ENCODE peak calls at places on chromosomes 16 and 17, in nine cellular contexts. One of them, this sample, is unnamed.

GRCh38 chr16:29818082-29818481 is 2.1 kb downstream of the PAGR1 start:
- DNase-seq in lower leg skin: no peak
- DNase-seq in GM23338: no peak
- DNase-seq in colonic mucosa: no peak
- DNase-seq in cardiac fibroblast: no peak
- DNase-seq in body of pancreas: no peak
- DNase-seq in ovary: no peak
- DNase-seq in AG04450: no peak
- DNase-seq in left ventricle myocardium inferior: no peak
- DNase-seq in this sample: no peak

GRCh38 chr17:40486513-40487370 is 14.7 kb downstream of the TNS4 start:
- DNase-seq in colonic mucosa: no peak
- DNase-seq in left ventricle myocardium inferior: no peak
- DNase-seq in body of pancreas: no peak
- DNase-seq in ovary: no peak
- DNase-seq in lower leg skin: no peak
- DNase-seq in AG04450: peak; percentile 63
- DNase-seq in GM23338: no peak
- DNase-seq in cardiac fibroblast: peak; percentile 94
- DNase-seq in this sample: peak; percentile 77

GRCh38 chr17:37360632-37361031 is 15.2 kb upstream of the C17orf78 start:
- DNase-seq in left ventricle myocardium inferior: no peak
- DNase-seq in ovary: no peak
- DNase-seq in colonic mucosa: no peak
- DNase-seq in AG04450: no peak
- DNase-seq in body of pancreas: no peak
- DNase-seq in GM23338: no peak
- DNase-seq in cardiac fibroblast: peak; percentile 48
- DNase-seq in lower leg skin: no peak
- DNase-seq in this sample: no peak

GRCh38 chr17:44084131-44084538 is 13.6 kb downstream of the G6PC3 start:
- DNase-seq in GM23338: peak; percentile 86
- DNase-seq in cardiac fibroblast: no peak
- DNase-seq in colonic mucosa: peak; percentile 41
- DNase-seq in body of pancreas: no peak
- DNase-seq in left ventricle myocardium inferior: no peak
- DNase-seq in AG04450: no peak
- DNase-seq in ovary: no peak
- DNase-seq in lower leg skin: no peak
- DNase-seq in this sample: no peak

GRCh38 chr17:59751955-59752413 is 44.5 kb downstream of the VMP1 start:
- DNase-seq in AG04450: no peak
- DNase-seq in left ventricle myocardium inferior: no peak
- DNase-seq in lower leg skin: no peak
- DNase-seq in ovary: no peak
- DNase-seq in GM23338: no peak
- DNase-seq in colonic mucosa: no peak
- DNase-seq in cardiac fibroblast: no peak
- DNase-seq in body of pancreas: no peak
- DNase-seq in this sample: no peak

GRCh38 chr17:63464691-63465090 is 12.2 kb upstream of the ACE start:
- DNase-seq in colonic mucosa: no peak
- DNase-seq in left ventricle myocardium inferior: no peak
- DNase-seq in lower leg skin: no peak
- DNase-seq in body of pancreas: no peak
- DNase-seq in ovary: no peak
- DNase-seq in cardiac fibroblast: no peak
- DNase-seq in AG04450: no peak
- DNase-seq in GM23338: no peak
- DNase-seq in this sample: no peak

GRCh38 chr16:3157229-3158013 is 22.6 kb downstream of the ZNF213 start:
- DNase-seq in lower leg skin: peak; percentile 72
- DNase-seq in AG04450: peak; percentile 89
- DNase-seq in cardiac fibroblast: peak; percentile 93
- DNase-seq in body of pancreas: peak; percentile 73
- DNase-seq in GM23338: peak; percentile 92
- DNase-seq in left ventricle myocardium inferior: peak; percentile 55
- DNase-seq in ovary: peak; percentile 70
- DNase-seq in colonic mucosa: peak; percentile 84
- DNase-seq in this sample: peak; percentile 63

GRCh38 chr16:24538756-24539294 is 541 bp upstream of the RBBP6 start:
- DNase-seq in body of pancreas: no peak
- DNase-seq in GM23338: no peak
- DNase-seq in lower leg skin: no peak
- DNase-seq in colonic mucosa: no peak
- DNase-seq in AG04450: no peak
- DNase-seq in cardiac fibroblast: no peak
- DNase-seq in left ventricle myocardium inferior: no peak
- DNase-seq in ovary: no peak
- DNase-seq in this sample: peak; percentile 20

GRCh38 chr17:42361781-42362186 is 26.5 kb downstream of the STAT3 start:
- DNase-seq in colonic mucosa: peak; percentile 61
- DNase-seq in ovary: no peak
- DNase-seq in GM23338: no peak
- DNase-seq in lower leg skin: no peak
- DNase-seq in left ventricle myocardium inferior: no peak
- DNase-seq in cardiac fibroblast: no peak
- DNase-seq in AG04450: no peak
- DNase-seq in body of pancreas: no peak
- DNase-seq in this sample: no peak

GRCh38 chr17:2170023-2170422 is 115.1 kb downstream of the HIC1 start:
- DNase-seq in body of pancreas: no peak
- DNase-seq in ovary: no peak
- DNase-seq in AG04450: no peak
- DNase-seq in cardiac fibroblast: no peak
- DNase-seq in GM23338: peak; percentile 81
- DNase-seq in lower leg skin: no peak
- DNase-seq in left ventricle myocardium inferior: no peak
- DNase-seq in colonic mucosa: no peak
- DNase-seq in this sample: no peak

GRCh38 chr17:83149761-83150251 is 70.4 kb downstream of the METRNL start:
- DNase-seq in GM23338: no peak
- DNase-seq in left ventricle myocardium inferior: no peak
- DNase-seq in body of pancreas: peak; percentile 4
- DNase-seq in colonic mucosa: no peak
- DNase-seq in lower leg skin: peak; percentile 12
- DNase-seq in AG04450: no peak
- DNase-seq in cardiac fibroblast: no peak
- DNase-seq in ovary: no peak
- DNase-seq in this sample: no peak

GRCh38 chr16:67653131-67654068 is 6.7 kb downstream of the ACD start:
- DNase-seq in GM23338: no peak
- DNase-seq in AG04450: no peak
- DNase-seq in ovary: no peak
- DNase-seq in cardiac fibroblast: no peak
- DNase-seq in left ventricle myocardium inferior: no peak
- DNase-seq in body of pancreas: no peak
- DNase-seq in lower leg skin: no peak
- DNase-seq in colonic mucosa: no peak
- DNase-seq in this sample: no peak

GRCh38 chr17:20123209-20123608 is 114.0 kb downstream of the SPECC1 start:
- DNase-seq in colonic mucosa: no peak
- DNase-seq in cardiac fibroblast: no peak
- DNase-seq in body of pancreas: no peak
- DNase-seq in GM23338: no peak
- DNase-seq in lower leg skin: no peak
- DNase-seq in ovary: no peak
- DNase-seq in left ventricle myocardium inferior: no peak
- DNase-seq in AG04450: no peak
- DNase-seq in this sample: no peak

GRCh38 chr16:14289692-14290340 is 218.7 kb downstream of the MRTFB start:
- DNase-seq in cardiac fibroblast: no peak
- DNase-seq in colonic mucosa: no peak
- DNase-seq in body of pancreas: no peak
- DNase-seq in lower leg skin: no peak
- DNase-seq in AG04450: no peak
- DNase-seq in GM23338: peak; percentile 86
- DNase-seq in ovary: no peak
- DNase-seq in left ventricle myocardium inferior: no peak
- DNase-seq in this sample: no peak

GRCh38 chr17:77602883-77603640 is 355.4 kb upstream of the TNRC6C start:
- DNase-seq in body of pancreas: no peak
- DNase-seq in cardiac fibroblast: no peak
- DNase-seq in ovary: no peak
- DNase-seq in left ventricle myocardium inferior: no peak
- DNase-seq in colonic mucosa: no peak
- DNase-seq in lower leg skin: no peak
- DNase-seq in GM23338: no peak
- DNase-seq in AG04450: no peak
- DNase-seq in this sample: no peak
- H3K4me3 ChIP-seq in body of pancreas: no peak overlapping the region
- H3K4me3 ChIP-seq in cardiac fibroblast: no peak overlapping the region
- H3K4me3 ChIP-seq in ovary: no peak overlapping the region
- H3K4me3 ChIP-seq in left ventricle myocardium inferior: no peak overlapping the region
- H3K4me3 ChIP-seq in colonic mucosa: no peak overlapping the region
- H3K4me3 ChIP-seq in lower leg skin: no peak overlapping the region
- H3K4me3 ChIP-seq in GM23338: no peak overlapping the region
- H3K4me3 ChIP-seq in AG04450: no peak overlapping the region
- H3K4me3 ChIP-seq in this sample: no peak overlapping the region

GRCh38 chr16:2034695-2035430 is 8.2 kb downstream of the NHERF2 start:
- DNase-seq in ovary: no peak
- DNase-seq in body of pancreas: no peak
- DNase-seq in lower leg skin: no peak
- DNase-seq in colonic mucosa: no peak
- DNase-seq in GM23338: no peak
- DNase-seq in AG04450: no peak
- DNase-seq in left ventricle myocardium inferior: no peak
- DNase-seq in cardiac fibroblast: no peak
- DNase-seq in this sample: no peak
- H3K4me3 ChIP-seq in ovary: no peak overlapping the region
- H3K4me3 ChIP-seq in body of pancreas: no peak overlapping the region
- H3K4me3 ChIP-seq in lower leg skin: no peak overlapping the region
- H3K4me3 ChIP-seq in colonic mucosa: peak overlapping the region; percentile 1
- H3K4me3 ChIP-seq in GM23338: no peak overlapping the region
- H3K4me3 ChIP-seq in AG04450: no peak overlapping the region
- H3K4me3 ChIP-seq in left ventricle myocardium inferior: peak overlapping the region; percentile 72
- H3K4me3 ChIP-seq in cardiac fibroblast: no peak overlapping the region
- H3K4me3 ChIP-seq in this sample: no peak overlapping the region

GRCh38 chr16:16868727-16869126 is 489.8 kb downstream of the NPIPA7 start:
- DNase-seq in GM23338: peak; percentile 42
- DNase-seq in cardiac fibroblast: no peak
- DNase-seq in colonic mucosa: no peak
- DNase-seq in left ventricle myocardium inferior: no peak
- DNase-seq in AG04450: no peak
- DNase-seq in lower leg skin: no peak
- DNase-seq in body of pancreas: no peak
- DNase-seq in ovary: no peak
- DNase-seq in this sample: no peak
- H3K4me3 ChIP-seq in GM23338: peak overlapping the region; percentile 15
- H3K4me3 ChIP-seq in cardiac fibroblast: no peak overlapping the region
- H3K4me3 ChIP-seq in colonic mucosa: no peak overlapping the region
- H3K4me3 ChIP-seq in left ventricle myocardium inferior: no peak overlapping the region
- H3K4me3 ChIP-seq in AG04450: no peak overlapping the region
- H3K4me3 ChIP-seq in lower leg skin: no peak overlapping the region
- H3K4me3 ChIP-seq in body of pancreas: no peak overlapping the region
- H3K4me3 ChIP-seq in ovary: no peak overlapping the region
- H3K4me3 ChIP-seq in this sample: no peak overlapping the region

GRCh38 chr16:89179656-89180315 is 8.2 kb downstream of the CDH15 start:
- DNase-seq in lower leg skin: no peak
- DNase-seq in GM23338: no peak
- DNase-seq in AG04450: no peak
- DNase-seq in left ventricle myocardium inferior: no peak
- DNase-seq in colonic mucosa: no peak
- DNase-seq in ovary: no peak
- DNase-seq in cardiac fibroblast: no peak
- DNase-seq in body of pancreas: no peak
- DNase-seq in this sample: no peak

GRCh38 chr16:89185062-89185751 is 13.7 kb downstream of the CDH15 start:
- DNase-seq in cardiac fibroblast: no peak
- DNase-seq in ovary: no peak
- DNase-seq in lower leg skin: no peak
- DNase-seq in GM23338: peak; percentile 48
- DNase-seq in AG04450: no peak
- DNase-seq in colonic mucosa: peak; percentile 12
- DNase-seq in body of pancreas: no peak
- DNase-seq in left ventricle myocardium inferior: no peak
- DNase-seq in this sample: no peak

GRCh38 chr16:89184685-89185061 is 13.1 kb downstream of the CDH15 start:
- DNase-seq in colonic mucosa: no peak
- DNase-seq in lower leg skin: no peak
- DNase-seq in cardiac fibroblast: no peak
- DNase-seq in body of pancreas: no peak
- DNase-seq in ovary: no peak
- DNase-seq in GM23338: no peak
- DNase-seq in left ventricle myocardium inferior: no peak
- DNase-seq in AG04450: no peak
- DNase-seq in this sample: no peak

GRCh38 chr16:89183975-89184684 is 12.6 kb downstream of the CDH15 start:
- DNase-seq in ovary: no peak
- DNase-seq in cardiac fibroblast: no peak
- DNase-seq in colonic mucosa: no peak
- DNase-seq in AG04450: no peak
- DNase-seq in left ventricle myocardium inferior: no peak
- DNase-seq in lower leg skin: no peak
- DNase-seq in body of pancreas: no peak
- DNase-seq in GM23338: no peak
- DNase-seq in this sample: no peak

DNA sequence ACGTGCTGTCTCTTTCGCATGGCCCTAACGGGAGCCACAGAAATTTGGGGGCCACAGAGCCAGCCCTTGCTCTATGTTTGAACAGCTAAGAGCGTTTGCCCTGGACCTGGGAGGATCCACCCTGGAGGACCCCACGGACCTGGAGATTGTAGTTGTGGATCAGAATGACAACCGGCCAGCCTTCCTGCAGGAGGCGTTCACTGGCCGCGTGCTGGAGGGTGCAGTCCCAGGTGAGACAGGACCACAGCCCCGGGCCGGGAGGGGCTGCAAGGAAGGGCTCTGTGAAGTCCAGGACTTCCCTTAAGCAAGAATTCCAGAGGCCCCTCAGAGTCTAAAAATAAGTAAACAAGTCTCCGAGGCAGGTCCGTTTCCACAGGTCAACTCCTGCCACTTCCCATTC is 11.9 kb downstream of the CDH15 start:
- DNase-seq in colonic mucosa: peak; percentile 16
- DNase-seq in GM23338: no peak
- DNase-seq in AG04450: no peak
- DNase-seq in lower leg skin: no peak
- DNase-seq in left ventricle myocardium inferior: no peak
- DNase-seq in cardiac fibroblast: no peak
- DNase-seq in ovary: no peak
- DNase-seq in body of pancreas: no peak
- DNase-seq in this sample: no peak
- H3K4me3 ChIP-seq in colonic mucosa: no peak overlapping the region
- H3K4me3 ChIP-seq in GM23338: no peak overlapping the region
- H3K4me3 ChIP-seq in AG04450: no peak overlapping the region
- H3K4me3 ChIP-seq in lower leg skin: no peak overlapping the region
- H3K4me3 ChIP-seq in left ventricle myocardium inferior: no peak overlapping the region
- H3K4me3 ChIP-seq in cardiac fibroblast: no peak overlapping the region
- H3K4me3 ChIP-seq in ovary: no peak overlapping the region
- H3K4me3 ChIP-seq in body of pancreas: no peak overlapping the region
- H3K4me3 ChIP-seq in this sample: no peak overlapping the region

This sample was measured in epithelial cell of proximal tubule.